ENCODE peak calls at places on chromosomes 16 and 17, in six cellular contexts. One of them, this sample, is unnamed.
A peak's percentile ranks its signal among the peaks of the same experiment; 100 is the strongest.

GRCh38 chr16:89764711-89765201 is 43.4 kb downstream of the ZNF276 start:
- DNase-seq in NCI-H460: no peak
- DNase-seq in mesothelial cell of epicardium: no peak
- DNase-seq in lower leg skin: peak; percentile 88
- DNase-seq in NCI-H2029 treated with DMSO at 0.1 percent for 48 hours: no peak
- DNase-seq in AG10803: no peak
- DNase-seq in this sample: no peak

GRCh38 chr17:27218719-27219488 is 75.0 kb upstream of the WSB1 start:
- DNase-seq in NCI-H460: no peak
- DNase-seq in mesothelial cell of epicardium: no peak
- DNase-seq in lower leg skin: no peak
- DNase-seq in NCI-H2029 treated with DMSO at 0.1 percent for 48 hours: no peak
- DNase-seq in AG10803: no peak
- DNase-seq in this sample: no peak

GRCh38 chr17:64128787-64129514 is 993 bp downstream of the ERN1 start:
- DNase-seq in NCI-H460: no peak
- DNase-seq in mesothelial cell of epicardium: no peak
- DNase-seq in lower leg skin: peak; percentile 91
- DNase-seq in NCI-H2029 treated with DMSO at 0.1 percent for 48 hours: no peak
- DNase-seq in AG10803: peak; percentile 53
- DNase-seq in this sample: peak; percentile 91

GRCh38 chr17:50918071-50918932 is 52.1 kb upstream of the TOB1 start:
- DNase-seq in NCI-H460: no peak
- DNase-seq in mesothelial cell of epicardium: no peak
- DNase-seq in lower leg skin: no peak
- DNase-seq in NCI-H2029 treated with DMSO at 0.1 percent for 48 hours: no peak
- DNase-seq in AG10803: no peak
- DNase-seq in this sample: no peak

GRCh38 chr17:39668141-39668924 is at the start of gene PNMT:
- DNase-seq in NCI-H460: peak; percentile 59
- DNase-seq in mesothelial cell of epicardium: peak; percentile 69
- DNase-seq in lower leg skin: peak; percentile 94
- DNase-seq in NCI-H2029 treated with DMSO at 0.1 percent for 48 hours: no peak
- DNase-seq in AG10803: peak; percentile 32
- DNase-seq in this sample: no peak

GRCh38 chr17:38418069-38418692 is 10.1 kb upstream of the ARHGAP23 start:
- DNase-seq in NCI-H460: no peak
- DNase-seq in mesothelial cell of epicardium: no peak
- DNase-seq in lower leg skin: no peak
- DNase-seq in NCI-H2029 treated with DMSO at 0.1 percent for 48 hours: no peak
- DNase-seq in AG10803: no peak
- DNase-seq in this sample: no peak

GRCh38 chr16:11994187-11995119 is 17.9 kb downstream of the SNX29 start:
- DNase-seq in NCI-H460: no peak
- DNase-seq in mesothelial cell of epicardium: no peak
- DNase-seq in lower leg skin: peak; percentile 87
- DNase-seq in NCI-H2029 treated with DMSO at 0.1 percent for 48 hours: no peak
- DNase-seq in AG10803: no peak
- DNase-seq in this sample: no peak

GRCh38 chr16:2013527-2013926 is 3.9 kb upstream of the ZNF598 start:
- DNase-seq in NCI-H460: no peak
- DNase-seq in mesothelial cell of epicardium: no peak
- DNase-seq in lower leg skin: no peak
- DNase-seq in NCI-H2029 treated with DMSO at 0.1 percent for 48 hours: no peak
- DNase-seq in AG10803: no peak
- DNase-seq in this sample: no peak

GRCh38 chr16:22417019-22417418 is 42.6 kb upstream of the CDR2 start:
- DNase-seq in NCI-H460: no peak
- DNase-seq in mesothelial cell of epicardium: no peak
- DNase-seq in lower leg skin: no peak
- DNase-seq in NCI-H2029 treated with DMSO at 0.1 percent for 48 hours: no peak
- DNase-seq in AG10803: no peak
- DNase-seq in this sample: no peak

GRCh38 chr16:3977376-3977775 is 96.9 kb upstream of the CREBBP start:
- DNase-seq in NCI-H460: no peak
- DNase-seq in mesothelial cell of epicardium: no peak
- DNase-seq in lower leg skin: no peak
- DNase-seq in NCI-H2029 treated with DMSO at 0.1 percent for 48 hours: no peak
- DNase-seq in AG10803: no peak
- DNase-seq in this sample: no peak

This sample was measured in LNCaP clone FGC.